ENCODE peak calls at places on chromosomes 13 and 19, in six cellular contexts. C is naive thymus-derived CD4-positive, alpha-beta T cell; X is T-cell; N is NB4; Y is stimulated activated CD4-positive, alpha-beta T cell treated with anti-CD3 and anti-CD28 coated beads, Interleukin-4, amount 100 ng/mL, for 4 hours; E is right atrium auricular region. T is an unnamed sample.
A peak's percentile ranks its signal among the peaks of the same experiment; 100 is the strongest.

GRCh38 chr13:76812971-76813691 is 73.1 kb downstream of the KCTD12 start:
- DNase-seq in C (no peak), X (no peak), N (no peak), Y (no peak), E (peak; percentile 81), T (no peak)

GRCh38 chr19:45170146-45171106 is 7.6 kb downstream of the TRAPPC6A start:
- DNase-seq in C (no peak), X (no peak), N (no peak), Y (no peak), E (no peak), T (no peak)

GRCh38 chr19:46716013-46716671 is 772 bp downstream of the PRKD2 start:
- DNase-seq in C (no peak), X (no peak), N (peak; percentile 58), Y (no peak), E (no peak), T (peak; percentile 90)

GRCh38 chr13:79389031-79389430 is 17.0 kb downstream of the RBM26 start:
- DNase-seq in C (no peak), X (no peak), N (peak; percentile 58), Y (no peak), E (no peak), T (no peak)

GRCh38 chr13:22915442-22916082 is 265.2 kb upstream of the SGCG start:
- DNase-seq in C (no peak), X (no peak), N (no peak), Y (no peak), E (no peak), T (no peak)

GRCh38 chr13:32381539-32381938 is 46.4 kb downstream of the N4BP2L1 start:
- DNase-seq in C (peak; percentile 23), X (no peak), N (peak; percentile 44), Y (no peak), E (no peak), T (no peak)

GRCh38 chr13:38309397-38309796 is 40.3 kb upstream of the UFM1 start:
- DNase-seq in C (no peak), X (no peak), N (no peak), Y (no peak), E (no peak), T (no peak)

GRCh38 chr19:44142014-44142523 is 715 bp downstream of the ZNF234 start:
- DNase-seq in C (no peak), X (no peak), N (peak; percentile 12), Y (no peak), E (no peak), T (no peak)

GRCh38 chr13:97141564-97142005 is 80.5 kb upstream of the MBNL2 start:
- DNase-seq in C (no peak), X (no peak), N (peak; percentile 69), Y (no peak), E (peak; percentile 70), T (no peak)

GRCh38 chr19:52086481-52086880 is 9.1 kb downstream of the ZNF841 start:
- DNase-seq in C (no peak), X (no peak), N (peak; percentile 34), Y (no peak), E (no peak), T (no peak)

GRCh38 chr19:4609878-4610511 is 29.3 kb upstream of the TNFAIP8L1 start:
- DNase-seq in C (no peak), X (no peak), N (peak; percentile 92), Y (no peak), E (no peak), T (no peak)

GRCh38 chr19:4051175-4052101 is 15.3 kb downstream of the ZBTB7A start:
- DNase-seq in C (no peak), X (no peak), N (peak; percentile 91), Y (no peak), E (no peak), T (no peak)

GRCh38 chr19:8065489-8066261 is 13.1 kb downstream of the CCL25 start:
- DNase-seq in C (no peak), X (no peak), N (no peak), Y (no peak), E (no peak), T (no peak)

GRCh38 chr19:18832331-18833140 is 777 bp downstream of the UPF1 start:
- DNase-seq in C (no peak), X (no peak), N (peak; percentile 47), Y (no peak), E (no peak), T (no peak)

T was measured in mesenteric fat pad.